ENCODE peak calls at places on chromosomes 13 and 19, in five cellular contexts. One of them, this sample, is unnamed.

GRCh38 chr13:20127263-20127562 is 33.6 kb downstream of the GJA3 start:
- DNase-seq in effector CD4-positive, alpha-beta T cell: no peak
- DNase-seq in NCI-H2081: no peak
- DNase-seq in stimulated activated CD4-positive, alpha-beta T cell treated with anti-CD3 and anti-CD28 coated beads, TNF-alpha, amount 100 ng/mL, for 1 hour: no peak
- DNase-seq in memory B cell: no peak
- DNase-seq in this sample: no peak

GRCh38 chr19:2600914-2601870 is 101.3 kb downstream of the GNG7 start:
- DNase-seq in effector CD4-positive, alpha-beta T cell: no peak
- DNase-seq in NCI-H2081: no peak
- DNase-seq in stimulated activated CD4-positive, alpha-beta T cell treated with anti-CD3 and anti-CD28 coated beads, TNF-alpha, amount 100 ng/mL, for 1 hour: no peak
- DNase-seq in memory B cell: no peak
- DNase-seq in this sample: no peak

GRCh38 chr13:104949840-104950805 is 1585.3 kb downstream of the EFNB2 start:
- DNase-seq in effector CD4-positive, alpha-beta T cell: no peak
- DNase-seq in NCI-H2081: no peak
- DNase-seq in stimulated activated CD4-positive, alpha-beta T cell treated with anti-CD3 and anti-CD28 coated beads, TNF-alpha, amount 100 ng/mL, for 1 hour: no peak
- DNase-seq in memory B cell: no peak
- DNase-seq in this sample: no peak

GRCh38 chr13:94967183-94968039 is 255.1 kb upstream of the SOX21 start:
- DNase-seq in effector CD4-positive, alpha-beta T cell: no peak
- DNase-seq in NCI-H2081: no peak
- DNase-seq in stimulated activated CD4-positive, alpha-beta T cell treated with anti-CD3 and anti-CD28 coated beads, TNF-alpha, amount 100 ng/mL, for 1 hour: no peak
- DNase-seq in memory B cell: no peak
- DNase-seq in this sample: no peak

GRCh38 chr13:28531195-28531955 is 36.4 kb upstream of the FLT1 start:
- DNase-seq in effector CD4-positive, alpha-beta T cell: no peak
- DNase-seq in NCI-H2081: no peak
- DNase-seq in stimulated activated CD4-positive, alpha-beta T cell treated with anti-CD3 and anti-CD28 coated beads, TNF-alpha, amount 100 ng/mL, for 1 hour: no peak
- DNase-seq in memory B cell: no peak
- DNase-seq in this sample: peak; percentile 15

GRCh38 chr13:76812971-76813691 is 73.1 kb downstream of the KCTD12 start:
- DNase-seq in effector CD4-positive, alpha-beta T cell: no peak
- DNase-seq in NCI-H2081: no peak
- DNase-seq in stimulated activated CD4-positive, alpha-beta T cell treated with anti-CD3 and anti-CD28 coated beads, TNF-alpha, amount 100 ng/mL, for 1 hour: no peak
- DNase-seq in memory B cell: no peak
- DNase-seq in this sample: peak; percentile 83

GRCh38 chr19:48726573-48726972 is 7.0 kb upstream of the MAMSTR start:
- DNase-seq in effector CD4-positive, alpha-beta T cell: no peak
- DNase-seq in NCI-H2081: no peak
- DNase-seq in stimulated activated CD4-positive, alpha-beta T cell treated with anti-CD3 and anti-CD28 coated beads, TNF-alpha, amount 100 ng/mL, for 1 hour: no peak
- DNase-seq in memory B cell: peak; percentile 44
- DNase-seq in this sample: no peak

GRCh38 chr19:4494691-4495064 is 22.6 kb downstream of the HDGFL2 start:
- DNase-seq in effector CD4-positive, alpha-beta T cell: no peak
- DNase-seq in NCI-H2081: no peak
- DNase-seq in stimulated activated CD4-positive, alpha-beta T cell treated with anti-CD3 and anti-CD28 coated beads, TNF-alpha, amount 100 ng/mL, for 1 hour: no peak
- DNase-seq in memory B cell: no peak
- DNase-seq in this sample: no peak

GRCh38 chr13:80658705-80659104 is 317.8 kb upstream of the SPRY2 start:
- DNase-seq in effector CD4-positive, alpha-beta T cell: no peak
- DNase-seq in NCI-H2081: no peak
- DNase-seq in stimulated activated CD4-positive, alpha-beta T cell treated with anti-CD3 and anti-CD28 coated beads, TNF-alpha, amount 100 ng/mL, for 1 hour: no peak
- DNase-seq in memory B cell: no peak
- DNase-seq in this sample: no peak

GRCh38 chr19:6806488-6806887 is 34.0 kb downstream of the VAV1 start:
- DNase-seq in effector CD4-positive, alpha-beta T cell: no peak
- DNase-seq in NCI-H2081: no peak
- DNase-seq in stimulated activated CD4-positive, alpha-beta T cell treated with anti-CD3 and anti-CD28 coated beads, TNF-alpha, amount 100 ng/mL, for 1 hour: no peak
- DNase-seq in memory B cell: no peak
- DNase-seq in this sample: no peak

GRCh38 chr19:46442808-46443450 is 14.2 kb upstream of the PNMA8C start:
- DNase-seq in effector CD4-positive, alpha-beta T cell: no peak
- DNase-seq in NCI-H2081: no peak
- DNase-seq in stimulated activated CD4-positive, alpha-beta T cell treated with anti-CD3 and anti-CD28 coated beads, TNF-alpha, amount 100 ng/mL, for 1 hour: no peak
- DNase-seq in memory B cell: no peak
- DNase-seq in this sample: no peak

GRCh38 chr13:32917504-32917903 is 98.7 kb upstream of the KL start:
- DNase-seq in effector CD4-positive, alpha-beta T cell: no peak
- DNase-seq in NCI-H2081: no peak
- DNase-seq in stimulated activated CD4-positive, alpha-beta T cell treated with anti-CD3 and anti-CD28 coated beads, TNF-alpha, amount 100 ng/mL, for 1 hour: no peak
- DNase-seq in memory B cell: no peak
- DNase-seq in this sample: no peak

GRCh38 chr13:50268500-50268899 is 253.3 kb downstream of the KCNRG start:
- DNase-seq in effector CD4-positive, alpha-beta T cell: no peak
- DNase-seq in NCI-H2081: no peak
- DNase-seq in stimulated activated CD4-positive, alpha-beta T cell treated with anti-CD3 and anti-CD28 coated beads, TNF-alpha, amount 100 ng/mL, for 1 hour: no peak
- DNase-seq in memory B cell: no peak
- DNase-seq in this sample: no peak

GRCh38 chr19:37855098-37855497 is 51.3 kb downstream of the WDR87 start:
- DNase-seq in effector CD4-positive, alpha-beta T cell: no peak
- DNase-seq in NCI-H2081: no peak
- DNase-seq in stimulated activated CD4-positive, alpha-beta T cell treated with anti-CD3 and anti-CD28 coated beads, TNF-alpha, amount 100 ng/mL, for 1 hour: no peak
- DNase-seq in memory B cell: peak; percentile 49
- DNase-seq in this sample: no peak

GRCh38 chr19:22422220-22422619 is at the start of gene ZNF98:
- DNase-seq in effector CD4-positive, alpha-beta T cell: no peak
- DNase-seq in NCI-H2081: no peak
- DNase-seq in stimulated activated CD4-positive, alpha-beta T cell treated with anti-CD3 and anti-CD28 coated beads, TNF-alpha, amount 100 ng/mL, for 1 hour: no peak
- DNase-seq in memory B cell: no peak
- DNase-seq in this sample: no peak

GRCh38 chr19:8085606-8086464 is 33.3 kb downstream of the CCL25 start:
- DNase-seq in effector CD4-positive, alpha-beta T cell: no peak
- DNase-seq in NCI-H2081: no peak
- DNase-seq in stimulated activated CD4-positive, alpha-beta T cell treated with anti-CD3 and anti-CD28 coated beads, TNF-alpha, amount 100 ng/mL, for 1 hour: no peak
- DNase-seq in memory B cell: no peak
- DNase-seq in this sample: no peak

GRCh38 chr13:96581741-96582140 is 412.5 kb downstream of the OXGR1 start:
- DNase-seq in effector CD4-positive, alpha-beta T cell: no peak
- DNase-seq in NCI-H2081: no peak
- DNase-seq in stimulated activated CD4-positive, alpha-beta T cell treated with anti-CD3 and anti-CD28 coated beads, TNF-alpha, amount 100 ng/mL, for 1 hour: no peak
- DNase-seq in memory B cell: no peak
- DNase-seq in this sample: no peak

GRCh38 chr19:29483641-29483920 is 42.2 kb upstream of the VSTM2B start:
- DNase-seq in effector CD4-positive, alpha-beta T cell: no peak
- DNase-seq in NCI-H2081: no peak
- DNase-seq in stimulated activated CD4-positive, alpha-beta T cell treated with anti-CD3 and anti-CD28 coated beads, TNF-alpha, amount 100 ng/mL, for 1 hour: no peak
- DNase-seq in memory B cell: no peak
- DNase-seq in this sample: no peak

GRCh38 chr13:111171629-111172028 is 56.5 kb downstream of the ARHGEF7 start:
- DNase-seq in effector CD4-positive, alpha-beta T cell: no peak
- DNase-seq in NCI-H2081: no peak
- DNase-seq in stimulated activated CD4-positive, alpha-beta T cell treated with anti-CD3 and anti-CD28 coated beads, TNF-alpha, amount 100 ng/mL, for 1 hour: no peak
- DNase-seq in memory B cell: no peak
- DNase-seq in this sample: no peak

GRCh38 chr13:27792393-27793218 is at the start of gene GSX1:
- DNase-seq in effector CD4-positive, alpha-beta T cell: peak; percentile 7
- DNase-seq in NCI-H2081: peak; percentile 24
- DNase-seq in stimulated activated CD4-positive, alpha-beta T cell treated with anti-CD3 and anti-CD28 coated beads, TNF-alpha, amount 100 ng/mL, for 1 hour: no peak
- DNase-seq in memory B cell: no peak
- DNase-seq in this sample: no peak

GRCh38 chr13:36718146-36718545 is 44.3 kb downstream of the SERTM1 start:
- DNase-seq in effector CD4-positive, alpha-beta T cell: no peak
- DNase-seq in NCI-H2081: no peak
- DNase-seq in stimulated activated CD4-positive, alpha-beta T cell treated with anti-CD3 and anti-CD28 coated beads, TNF-alpha, amount 100 ng/mL, for 1 hour: no peak
- DNase-seq in memory B cell: no peak
- DNase-seq in this sample: no peak

GRCh38 chr19:459724-460511 is 915 bp downstream of the SHC2 start:
- DNase-seq in effector CD4-positive, alpha-beta T cell: no peak
- DNase-seq in NCI-H2081: peak; percentile 85
- DNase-seq in stimulated activated CD4-positive, alpha-beta T cell treated with anti-CD3 and anti-CD28 coated beads, TNF-alpha, amount 100 ng/mL, for 1 hour: no peak
- DNase-seq in memory B cell: no peak
- DNase-seq in this sample: peak; percentile 32

GRCh38 chr13:31200636-31200970 is 828 bp downstream of the B3GLCT start:
- DNase-seq in effector CD4-positive, alpha-beta T cell: no peak
- DNase-seq in NCI-H2081: peak; percentile 23
- DNase-seq in stimulated activated CD4-positive, alpha-beta T cell treated with anti-CD3 and anti-CD28 coated beads, TNF-alpha, amount 100 ng/mL, for 1 hour: no peak
- DNase-seq in memory B cell: no peak
- DNase-seq in this sample: no peak

GRCh38 chr19:18417250-18418033 is 1.8 kb upstream of the SSBP4 start:
- DNase-seq in effector CD4-positive, alpha-beta T cell: no peak
- DNase-seq in NCI-H2081: peak; percentile 77
- DNase-seq in stimulated activated CD4-positive, alpha-beta T cell treated with anti-CD3 and anti-CD28 coated beads, TNF-alpha, amount 100 ng/mL, for 1 hour: no peak
- DNase-seq in memory B cell: no peak
- DNase-seq in this sample: peak; percentile 50

GRCh38 chr13:110944121-110944967 is 29.5 kb upstream of the ANKRD10 start:
- DNase-seq in effector CD4-positive, alpha-beta T cell: no peak
- DNase-seq in NCI-H2081: peak; percentile 31
- DNase-seq in stimulated activated CD4-positive, alpha-beta T cell treated with anti-CD3 and anti-CD28 coated beads, TNF-alpha, amount 100 ng/mL, for 1 hour: no peak
- DNase-seq in memory B cell: no peak
- DNase-seq in this sample: peak; percentile 55

GRCh38 chr13:25085125-25085742 is 10.7 kb upstream of the PABPC3 start:
- DNase-seq in effector CD4-positive, alpha-beta T cell: no peak
- DNase-seq in NCI-H2081: peak; percentile 52
- DNase-seq in stimulated activated CD4-positive, alpha-beta T cell treated with anti-CD3 and anti-CD28 coated beads, TNF-alpha, amount 100 ng/mL, for 1 hour: no peak
- DNase-seq in memory B cell: no peak
- DNase-seq in this sample: peak; percentile 87

GRCh38 chr19:409006-409514 is at the start of gene C2CD4C:
- DNase-seq in effector CD4-positive, alpha-beta T cell: no peak
- DNase-seq in NCI-H2081: peak; percentile 35
- DNase-seq in stimulated activated CD4-positive, alpha-beta T cell treated with anti-CD3 and anti-CD28 coated beads, TNF-alpha, amount 100 ng/mL, for 1 hour: no peak
- DNase-seq in memory B cell: no peak
- DNase-seq in this sample: no peak

GRCh38 chr19:3645067-3645396 is 18.4 kb upstream of the CACTIN start:
- DNase-seq in effector CD4-positive, alpha-beta T cell: no peak
- DNase-seq in NCI-H2081: no peak
- DNase-seq in stimulated activated CD4-positive, alpha-beta T cell treated with anti-CD3 and anti-CD28 coated beads, TNF-alpha, amount 100 ng/mL, for 1 hour: no peak
- DNase-seq in memory B cell: no peak
- DNase-seq in this sample: no peak

GRCh38 chr13:112325941-112326645 is 50.1 kb upstream of the SPACA7 start:
- DNase-seq in effector CD4-positive, alpha-beta T cell: no peak
- DNase-seq in NCI-H2081: no peak
- DNase-seq in stimulated activated CD4-positive, alpha-beta T cell treated with anti-CD3 and anti-CD28 coated beads, TNF-alpha, amount 100 ng/mL, for 1 hour: no peak
- DNase-seq in memory B cell: no peak
- DNase-seq in this sample: peak; percentile 1

GRCh38 chr13:79621449-79621848 is 140.5 kb downstream of the NDFIP2 start:
- DNase-seq in effector CD4-positive, alpha-beta T cell: no peak
- DNase-seq in NCI-H2081: no peak
- DNase-seq in stimulated activated CD4-positive, alpha-beta T cell treated with anti-CD3 and anti-CD28 coated beads, TNF-alpha, amount 100 ng/mL, for 1 hour: no peak
- DNase-seq in memory B cell: no peak
- DNase-seq in this sample: no peak

GRCh38 chr13:21557995-21558394 is 46.0 kb downstream of the MICU2 start:
- DNase-seq in effector CD4-positive, alpha-beta T cell: no peak
- DNase-seq in NCI-H2081: no peak
- DNase-seq in stimulated activated CD4-positive, alpha-beta T cell treated with anti-CD3 and anti-CD28 coated beads, TNF-alpha, amount 100 ng/mL, for 1 hour: no peak
- DNase-seq in memory B cell: no peak
- DNase-seq in this sample: no peak

GRCh38 chr19:12880551-12881171 is 588 bp downstream of the DNASE2 start:
- DNase-seq in effector CD4-positive, alpha-beta T cell: no peak
- DNase-seq in NCI-H2081: no peak
- DNase-seq in stimulated activated CD4-positive, alpha-beta T cell treated with anti-CD3 and anti-CD28 coated beads, TNF-alpha, amount 100 ng/mL, for 1 hour: no peak
- DNase-seq in memory B cell: no peak
- DNase-seq in this sample: peak; percentile 67

GRCh38 chr13:23630349-23631093 is 60.3 kb downstream of the TNFRSF19 start:
- DNase-seq in effector CD4-positive, alpha-beta T cell: no peak
- DNase-seq in NCI-H2081: no peak
- DNase-seq in stimulated activated CD4-positive, alpha-beta T cell treated with anti-CD3 and anti-CD28 coated beads, TNF-alpha, amount 100 ng/mL, for 1 hour: no peak
- DNase-seq in memory B cell: no peak
- DNase-seq in this sample: no peak

GRCh38 chr19:47848871-47849473 is 10.1 kb upstream of the TPRX2 start:
- DNase-seq in effector CD4-positive, alpha-beta T cell: peak; percentile 3
- DNase-seq in NCI-H2081: no peak
- DNase-seq in stimulated activated CD4-positive, alpha-beta T cell treated with anti-CD3 and anti-CD28 coated beads, TNF-alpha, amount 100 ng/mL, for 1 hour: no peak
- DNase-seq in memory B cell: no peak
- DNase-seq in this sample: peak; percentile 12

GRCh38 chr19:57720878-57721277 is 6.5 kb downstream of the ZNF671 start:
- DNase-seq in effector CD4-positive, alpha-beta T cell: no peak
- DNase-seq in NCI-H2081: no peak
- DNase-seq in stimulated activated CD4-positive, alpha-beta T cell treated with anti-CD3 and anti-CD28 coated beads, TNF-alpha, amount 100 ng/mL, for 1 hour: no peak
- DNase-seq in memory B cell: no peak
- DNase-seq in this sample: no peak

GRCh38 chr19:54162884-54163283 is 3.4 kb upstream of the LENG1 start:
- DNase-seq in effector CD4-positive, alpha-beta T cell: no peak
- DNase-seq in NCI-H2081: no peak
- DNase-seq in stimulated activated CD4-positive, alpha-beta T cell treated with anti-CD3 and anti-CD28 coated beads, TNF-alpha, amount 100 ng/mL, for 1 hour: no peak
- DNase-seq in memory B cell: no peak
- DNase-seq in this sample: no peak

GRCh38 chr13:25807562-25807961 is 244.3 kb downstream of the SHISA2 start:
- DNase-seq in effector CD4-positive, alpha-beta T cell: no peak
- DNase-seq in NCI-H2081: no peak
- DNase-seq in stimulated activated CD4-positive, alpha-beta T cell treated with anti-CD3 and anti-CD28 coated beads, TNF-alpha, amount 100 ng/mL, for 1 hour: no peak
- DNase-seq in memory B cell: no peak
- DNase-seq in this sample: no peak

This sample was measured in G401.